ENCODE peak calls at places on chromosome 5, in nine cellular contexts. S is transverse colon, W is uterus, D is esophagus squamous epithelium, X is breast epithelium, A is adrenal gland, N is IMR-90, Y is GM12878, Q is ovary. B is an unnamed sample.

GRCh38 chr5:801472-801871 is 16.9 kb upstream of the ZDHHC11B start:
- DNase-seq in S (no peak), W (no peak), D (no peak), X (no peak), A (no peak), N (no peak), Y (no peak), Q (no peak), B (no peak)

GRCh38 chr5:55691265-55692105 is 20.6 kb downstream of the SLC38A9 start:
- DNase-seq in S (no peak), W (no peak), D (no peak), X (no peak), A (no peak), N (peak), Y (no peak), Q (no peak), B (peak)

GRCh38 chr5:1175801-1176472 is 25.5 kb upstream of the SLC6A19 start:
- DNase-seq in S (no peak), W (no peak), D (no peak), X (no peak), A (no peak), N (no peak), Y (no peak), Q (no peak), B (no peak)

GRCh38 chr5:179668404-179668803 is 12.4 kb downstream of the CBY3 start:
- DNase-seq in S (peak), W (no peak), D (no peak), X (no peak), A (peak), N (peak), Y (no peak), Q (no peak), B (peak)

GRCh38 chr5:51378778-51379652 is 4.2 kb upstream of the ISL1 start:
- DNase-seq in S (no peak), W (no peak), D (no peak), X (no peak), A (peak), N (no peak), Y (no peak), Q (no peak), B (no peak)

GRCh38 chr5:151739939-151740335 is 18.5 kb downstream of the ATOX1 start:
- DNase-seq in S (no peak), W (no peak), D (no peak), X (no peak), A (peak), N (peak), Y (no peak), Q (no peak), B (no peak)

GRCh38 chr5:134510970-134511795 is 14.3 kb upstream of the JADE2 start:
- DNase-seq in S (no peak), W (no peak), D (no peak), X (no peak), A (peak), N (peak), Y (no peak), Q (no peak), B (no peak)

GRCh38 chr5:149853019-149853648 is 91.5 kb downstream of the PDE6A start:
- DNase-seq in S (peak), W (peak), D (no peak), X (peak), A (peak), N (peak), Y (no peak), Q (peak), B (peak)

GRCh38 chr5:169567079-169567478 is 16.5 kb upstream of the SPDL1 start:
- DNase-seq in S (no peak), W (no peak), D (no peak), X (no peak), A (no peak), N (peak), Y (no peak), Q (no peak), B (no peak)

GRCh38 chr5:173940269-173940668 is 48.7 kb upstream of the C5orf47 start:
- DNase-seq in S (no peak), W (no peak), D (no peak), X (no peak), A (no peak), N (no peak), Y (no peak), Q (no peak), B (no peak)

GRCh38 chr5:98128271-98128670 is 645.2 kb upstream of the RGMB start:
- DNase-seq in S (no peak), W (no peak), D (no peak), X (no peak), A (no peak), N (no peak), Y (no peak), Q (no peak), B (no peak)

GRCh38 chr5:157857821-157858526 is 971 bp downstream of the CLINT1 start:
- DNase-seq in S (no peak), W (no peak), D (no peak), X (no peak), A (no peak), N (peak), Y (no peak), Q (no peak), B (peak)

GRCh38 chr5:171820561-171820960 is 34.9 kb downstream of the SMIM23 start:
- DNase-seq in S (no peak), W (no peak), D (no peak), X (no peak), A (no peak), N (no peak), Y (no peak), Q (no peak), B (no peak)

GRCh38 chr5:33824516-33825195 is 67.1 kb downstream of the ADAMTS12 start:
- DNase-seq in S (peak), W (no peak), D (no peak), X (no peak), A (peak), N (peak), Y (peak), Q (no peak), B (no peak)

GRCh38 chr5:13664377-13664776 is 280.1 kb downstream of the DNAH5 start:
- DNase-seq in S (no peak), W (no peak), D (no peak), X (no peak), A (no peak), N (peak), Y (no peak), Q (no peak), B (no peak)

DNA sequence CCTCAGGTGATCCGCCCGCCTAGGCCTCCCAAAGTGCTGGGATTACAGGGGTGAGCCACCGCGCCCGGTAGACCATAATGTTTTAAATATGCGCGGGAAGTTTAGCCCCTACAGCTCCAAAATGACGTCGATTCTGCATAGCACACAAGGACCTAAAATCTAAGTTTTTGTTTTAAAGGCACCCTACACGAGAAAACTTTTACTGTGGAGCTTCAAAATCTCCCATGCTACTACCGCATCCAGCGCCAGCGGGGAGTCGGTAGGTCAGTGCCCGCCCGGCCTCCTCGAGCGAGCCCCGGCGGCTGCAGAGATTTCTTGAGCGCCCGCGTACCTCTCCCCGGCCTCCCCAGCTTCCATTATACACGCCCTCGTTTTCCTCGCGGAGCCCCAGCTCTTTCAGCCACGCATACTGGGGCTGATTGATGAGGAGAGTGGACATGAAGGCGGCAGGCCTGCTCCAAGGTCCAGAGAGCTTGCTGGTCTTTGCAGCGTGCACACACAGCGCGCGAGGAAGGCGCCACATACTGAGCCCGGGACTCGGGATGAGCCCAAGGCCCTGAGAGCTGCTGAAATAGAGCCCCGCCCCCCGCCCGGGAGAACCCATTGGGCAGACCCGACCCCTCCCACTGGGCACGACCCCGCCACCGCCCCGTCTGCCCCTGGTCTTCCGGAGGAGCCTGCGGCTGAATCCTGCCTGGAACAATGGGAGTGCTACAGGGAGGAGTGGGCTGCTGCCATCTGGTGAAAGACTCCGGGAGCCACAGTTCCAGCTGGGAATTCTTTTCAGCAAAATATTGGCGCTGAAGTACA is at the start of gene ALDH7A1:
- DNase-seq in S (peak), W (peak), D (peak), X (peak), A (peak), N (no peak), Y (no peak), Q (peak), B (peak)
- TF ChIP-seq POLR2A in S (peak), W (peak), D (peak), X (no peak), A (peak), N (peak), Y (no peak), Q (peak), B (no peak)

GRCh38 chr5:178215263-178216002 is 11.1 kb downstream of the HNRNPAB start:
- DNase-seq in S (peak), W (no peak), D (no peak), X (no peak), A (no peak), N (no peak), Y (no peak), Q (no peak), B (no peak)

GRCh38 chr5:178218237-178218636 is 13.9 kb downstream of the HNRNPAB start:
- DNase-seq in S (no peak), W (no peak), D (no peak), X (no peak), A (no peak), N (no peak), Y (no peak), Q (no peak), B (no peak)

GRCh38 chr5:178216088-178216534 is 11.8 kb downstream of the HNRNPAB start:
- DNase-seq in S (peak), W (no peak), D (no peak), X (no peak), A (no peak), N (no peak), Y (no peak), Q (no peak), B (no peak)

GRCh38 chr5:178214160-178214803 is 9.9 kb downstream of the HNRNPAB start:
- DNase-seq in S (no peak), W (no peak), D (no peak), X (no peak), A (no peak), N (no peak), Y (no peak), Q (no peak), B (no peak)

GRCh38 chr5:178216779-178217178 is 12.4 kb downstream of the HNRNPAB start:
- DNase-seq in S (no peak), W (no peak), D (no peak), X (no peak), A (no peak), N (no peak), Y (no peak), Q (no peak), B (no peak)
- TF ChIP-seq POLR2A in S (no peak), W (no peak), D (no peak), X (no peak), A (no peak), N (no peak), Y (peak), Q (no peak), B (no peak)

DNA sequence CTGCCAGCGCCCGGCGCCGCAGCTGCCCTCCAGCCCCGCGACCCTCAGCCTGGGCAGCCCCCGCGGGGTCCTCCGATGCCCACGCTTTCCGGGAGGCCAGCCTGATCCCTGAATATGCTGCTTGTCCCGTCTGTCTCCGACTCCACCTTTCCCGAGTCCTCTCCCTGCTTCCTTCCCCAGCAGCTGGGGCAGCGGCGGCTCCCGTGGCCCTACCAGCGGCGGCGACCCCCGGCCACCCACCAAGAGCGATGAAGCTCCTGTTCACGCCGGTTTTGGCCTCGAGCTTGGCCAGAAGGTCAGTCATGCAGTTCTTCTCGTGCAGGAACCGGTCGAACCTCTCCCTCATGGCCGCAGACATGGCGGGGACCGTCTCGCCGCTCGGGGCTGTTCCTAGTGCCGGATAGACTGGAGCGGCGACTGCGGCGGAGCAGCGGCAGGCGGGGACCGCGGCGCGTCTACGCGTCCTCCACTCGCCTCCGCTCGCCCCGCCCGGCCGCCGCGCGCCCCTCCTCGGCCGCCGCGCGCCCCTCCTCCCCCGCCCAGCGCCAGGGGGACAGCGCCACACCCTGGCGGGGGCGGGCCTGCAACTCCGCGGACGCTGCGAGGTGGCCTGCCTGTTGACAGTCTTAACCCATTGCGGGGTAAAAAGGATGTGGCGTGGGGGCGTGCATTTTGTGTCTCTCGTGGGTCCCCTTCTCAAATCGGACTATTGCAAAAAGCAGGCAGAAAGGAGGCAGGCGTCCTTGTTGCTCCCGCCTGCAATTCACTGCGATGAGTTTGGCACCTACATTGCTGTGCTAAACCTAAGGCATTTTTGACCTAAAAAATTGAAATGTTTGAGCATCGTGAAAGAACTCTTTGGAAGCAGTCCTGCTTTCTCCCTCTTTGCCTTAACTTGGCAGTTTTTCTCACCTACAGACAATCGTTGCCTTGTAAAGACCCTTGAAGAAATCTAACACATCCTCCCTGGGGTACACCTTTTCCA is at the start of gene REEP5:
- DNase-seq in S (peak), W (peak), D (peak), X (peak), A (peak), N (peak), Y (no peak), Q (peak), B (peak)
- TF ChIP-seq POLR2A in S (peak), W (peak), D (peak), X (peak), A (peak), N (peak), Y (peak), Q (peak), B (peak)

GRCh38 chr5:113513384-113514262 is at the start of gene YTHDC2:
- DNase-seq in S (peak), W (peak), D (peak), X (peak), A (peak), N (peak), Y (peak), Q (peak), B (peak)
- TF ChIP-seq POLR2A in S (peak), W (peak), D (peak), X (no peak), A (peak), N (peak), Y (peak), Q (peak), B (peak)